ENCODE peak calls at places on chromosomes 16 and 17, in seven cellular contexts. C is PC-3, Q is IMR-90, G is HCT116, H is GM12878, S is adipocyte, L is GM23248. T is an unnamed sample.

GRCh38 chr16:70572926-70573270 is 49.3 kb downstream of the SF3B3 start:
- DNase-seq in H (no peak), L (no peak), Q (no peak), G (no peak), C (no peak), S (no peak), T (no peak)

GRCh38 chr16:53974484-53975115 is 270.6 kb downstream of the FTO start:
- DNase-seq in Q (peak; percentile 75), H (no peak), S (peak; percentile 87), L (peak; percentile 8), C (no peak), G (no peak), T (no peak)

GRCh38 chr16:68086860-68087268 is 1.7 kb downstream of the NFATC3 start:
- DNase-seq in H (no peak), S (no peak), L (peak; percentile 53), C (peak; percentile 12), G (no peak), Q (no peak), T (no peak)

GRCh38 chr17:79680381-79680780 is 50.4 kb upstream of the ENPP7 start:
- DNase-seq in S (no peak), G (no peak), H (no peak), L (no peak), C (no peak), Q (no peak), T (no peak)

GRCh38 chr17:37461668-37462067 is 28.0 kb upstream of the DUSP14 start:
- DNase-seq in G (no peak), S (no peak), C (peak; percentile 35), Q (peak; percentile 36), H (no peak), L (peak; percentile 33), T (no peak)

GRCh38 chr16:90046122-90046970 is 27.1 kb upstream of the DBNDD1 start:
- DNase-seq in G (no peak), Q (no peak), C (no peak), S (no peak), H (no peak), L (no peak), T (no peak)

GRCh38 chr16:47881574-47881973 is 274.2 kb downstream of the ABCC12 start:
- DNase-seq in L (no peak), G (no peak), S (no peak), Q (no peak), C (no peak), H (no peak), T (no peak)

GRCh38 chr17:49508061-49508865 is 13.2 kb downstream of the NGFR start:
- DNase-seq in H (no peak), C (peak; percentile 98), G (peak; percentile 52), Q (no peak), L (peak; percentile 49), S (peak; percentile 50), T (no peak)

GRCh38 chr17:19741832-19742457 is 6.2 kb downstream of the ALDH3A1 start:
- DNase-seq in Q (no peak), G (no peak), S (no peak), C (no peak), L (no peak), H (no peak), T (no peak)

GRCh38 chr17:7774037-7774659 is 56.6 kb downstream of the DNAH2 start:
- DNase-seq in H (no peak), C (peak; percentile 76), Q (peak; percentile 78), G (no peak), L (peak; percentile 68), S (peak; percentile 28), T (no peak)

GRCh38 chr17:55588858-55589257 is 77.6 kb upstream of the SMIM36 start:
- DNase-seq in L (peak; percentile 52), C (no peak), G (no peak), S (peak; percentile 79), Q (peak; percentile 40), H (no peak), T (no peak)

GRCh38 chr17:11331790-11332526 is 90.9 kb downstream of the SHISA6 start:
- DNase-seq in C (no peak), L (no peak), Q (no peak), G (no peak), H (no peak), S (no peak), T (no peak)

GRCh38 chr17:49676276-49676868 is 1.5 kb downstream of the SPOP start:
- DNase-seq in H (peak; percentile 85), G (no peak), S (peak; percentile 41), Q (peak; percentile 38), C (no peak), L (peak; percentile 78), T (peak; percentile 92)

GRCh38 chr17:40351185-40352043 is 13.1 kb downstream of the GJD3 start:
- DNase-seq in L (no peak), Q (no peak), H (no peak), S (no peak), C (no peak), G (no peak), T (no peak)

GRCh38 chr16:53945996-53946395 is 242.0 kb downstream of the FTO start:
- DNase-seq in S (peak; percentile 64), L (peak; percentile 66), Q (peak; percentile 64), C (peak; percentile 55), H (no peak), G (peak; percentile 8), T (no peak)

GRCh38 chr17:58250344-58251011 is 12.1 kb downstream of the LPO start:
- DNase-seq in L (no peak), H (no peak), C (no peak), G (no peak), S (no peak), Q (no peak), T (no peak)

GRCh38 chr17:29140051-29140582 is 40.1 kb downstream of the MYO18A start:
- DNase-seq in G (no peak), H (no peak), Q (peak; percentile 51), L (peak; percentile 89), S (peak; percentile 83), C (peak; percentile 15), T (peak; percentile 83)

GRCh38 chr17:1870592-1870991 is 40.8 kb downstream of the RPA1 start:
- DNase-seq in Q (no peak), G (no peak), C (no peak), S (no peak), H (no peak), L (no peak), T (peak; percentile 14)

GRCh38 chr16:2048116-2048543 is 345 bp downstream of the TSC2 start:
- DNase-seq in L (peak; percentile 60), Q (no peak), G (no peak), H (no peak), S (peak; percentile 51), C (no peak), T (peak; percentile 21)

GRCh38 chr17:81043725-81044427 is 8.9 kb downstream of the BAIAP2 start:
- DNase-seq in S (no peak), L (no peak), Q (no peak), H (no peak), G (peak; percentile 71), C (peak; percentile 89), T (no peak)

GRCh38 chr17:77346765-77347164 is 206.0 kb downstream of the SEC14L1 start:
- DNase-seq in L (no peak), G (no peak), C (no peak), Q (no peak), H (no peak), S (no peak), T (no peak)

GRCh38 chr17:77347544-77347943 is 206.8 kb downstream of the SEC14L1 start:
- DNase-seq in G (no peak), H (no peak), L (no peak), S (no peak), C (no peak), Q (no peak), T (peak; percentile 46)

GRCh38 chr17:77345260-77345910 is 204.6 kb downstream of the SEC14L1 start:
- DNase-seq in Q (no peak), C (no peak), S (no peak), H (no peak), L (peak; percentile 30), G (no peak), T (no peak)

GRCh38 chr17:77344038-77344437 is 203.3 kb downstream of the SEC14L1 start:
- DNase-seq in C (no peak), S (no peak), L (no peak), H (no peak), G (no peak), Q (no peak), T (no peak)

GRCh38 chr17:77343031-77343866 is 202.5 kb downstream of the SEC14L1 start:
- DNase-seq in S (no peak), G (no peak), L (no peak), H (no peak), C (no peak), Q (no peak), T (no peak)
- H3K9ac ChIP-seq in S (no peak overlapping the region), G (no peak overlapping the region), L (no peak overlapping the region), H (no peak overlapping the region), C (no peak overlapping the region), Q (no peak overlapping the region), T (no peak overlapping the region)

GRCh38 chr17:42120161-42121065 is 754 bp downstream of the KAT2A start:
- DNase-seq in H (no peak), C (no peak), Q (no peak), G (no peak), S (peak; percentile 22), L (peak; percentile 28), T (no peak)
- H3K4me3 ChIP-seq in H (peak overlapping the region; percentile 82), C (no peak overlapping the region), Q (peak overlapping the region; percentile 46), G (peak overlapping the region; percentile 55), S (peak overlapping the region; percentile 64), L (peak overlapping the region; percentile 81), T (peak overlapping the region; percentile 67)

GRCh38 chr16:5427571-5427970 is 330.0 kb upstream of the EEF2KMT start:
- DNase-seq in L (no peak), Q (no peak), G (no peak), S (no peak), C (no peak), H (no peak), T (no peak)

GRCh38 chr16:5422047-5422446 is 324.5 kb upstream of the EEF2KMT start:
- DNase-seq in S (no peak), H (no peak), C (no peak), Q (no peak), G (no peak), L (no peak), T (no peak)

GRCh38 chr16:5422643-5423496 is 325.3 kb upstream of the EEF2KMT start:
- DNase-seq in Q (no peak), G (no peak), H (no peak), C (no peak), L (no peak), S (no peak), T (no peak)
- H3K9me3 ChIP-seq in Q (peaks cover 23% of the 10 kb centered on the region), G (no peaks in the 10 kb centered on the region), H (no peaks in the 10 kb centered on the region), C (no peaks in the 10 kb centered on the region), L (no peaks in the 10 kb centered on the region), S (no peaks in the 10 kb centered on the region), T (no peaks in the 10 kb centered on the region)

DNA sequence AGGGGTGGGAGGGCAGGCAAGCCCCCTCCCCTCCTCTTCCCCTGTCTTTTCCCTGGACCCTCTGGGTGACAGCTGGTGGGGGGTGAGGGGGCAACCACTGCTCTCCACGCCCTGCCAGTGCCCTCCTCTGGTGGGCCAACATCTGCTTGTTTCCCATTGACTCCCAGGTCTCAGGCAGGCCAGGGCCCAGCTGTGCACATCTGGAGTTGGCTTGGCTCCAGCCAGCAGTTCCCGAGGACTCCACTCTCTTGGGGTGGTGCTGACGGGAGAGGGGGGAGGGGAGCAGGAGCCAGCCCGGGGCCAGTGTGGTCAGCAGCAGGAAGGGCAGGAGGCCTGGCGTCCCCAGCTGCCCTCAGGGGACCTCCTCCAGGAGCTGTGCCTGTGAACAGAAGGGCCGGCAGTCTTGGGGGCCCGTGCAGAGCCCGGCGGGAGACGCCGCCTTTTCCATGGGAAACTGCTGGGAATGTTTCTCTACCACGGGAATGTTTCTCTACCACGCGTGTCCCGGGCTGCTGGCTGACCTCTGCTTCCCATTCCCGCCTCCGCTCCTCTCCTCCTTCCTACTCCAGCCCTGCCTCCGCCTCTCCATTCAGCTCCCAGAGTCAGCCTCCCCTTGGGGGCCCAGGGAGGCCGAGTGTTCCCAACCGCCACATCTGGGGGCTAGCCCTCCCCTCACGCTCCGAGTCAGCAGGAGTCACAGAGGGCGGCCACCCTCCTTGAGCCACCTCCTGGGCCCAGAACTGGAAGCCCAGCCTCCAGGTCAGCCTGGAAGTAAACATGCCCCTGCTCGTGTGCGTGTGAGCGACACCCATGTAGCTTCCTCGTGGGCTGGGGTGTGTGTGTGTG is 7.6 kb downstream of the CYGB start:
- DNase-seq in H (no peak), S (peak; percentile 65), Q (peak; percentile 70), G (no peak), L (peak; percentile 81), C (no peak), T (no peak)
- H3K9ac ChIP-seq in H (no peak overlapping the region), S (peak overlapping the region; percentile 85), Q (peak overlapping the region; percentile 48), G (no peak overlapping the region), L (peak overlapping the region; percentile 82), C (peak overlapping the region; percentile 55), T (no peak overlapping the region)

T was measured in MM.1S.